ENCODE peak calls at places on chromosomes 7 and 10, in eight cellular contexts. One of them, this sample, is unnamed.

GRCh38 chr10:127033569-127034175 is 128.4 kb downstream of the DOCK1 start:
- DNase-seq in fibroblast of gingiva: no peak
- DNase-seq in mesendoderm: no peak
- DNase-seq in NT2/D1: no peak
- DNase-seq in NCI-H1092: no peak
- DNase-seq in glutamatergic neuron: no peak
- DNase-seq in pulmonary artery endothelial cell: no peak
- DNase-seq in WTC11: no peak
- DNase-seq in this sample: peak

GRCh38 chr10:77111611-77112550 is 525.7 kb downstream of the KCNMA1 start:
- DNase-seq in fibroblast of gingiva: peak
- DNase-seq in mesendoderm: peak
- DNase-seq in NT2/D1: peak
- DNase-seq in WTC11: no peak
- DNase-seq in glutamatergic neuron: no peak
- DNase-seq in NCI-H1092: no peak
- DNase-seq in pulmonary artery endothelial cell: no peak
- DNase-seq in this sample: peak

GRCh38 chr10:12455774-12456173 is 106.4 kb downstream of the CAMK1D start:
- DNase-seq in WTC11: no peak
- DNase-seq in mesendoderm: no peak
- DNase-seq in NT2/D1: no peak
- DNase-seq in pulmonary artery endothelial cell: no peak
- DNase-seq in fibroblast of gingiva: no peak
- DNase-seq in NCI-H1092: no peak
- DNase-seq in glutamatergic neuron: no peak
- DNase-seq in this sample: no peak

GRCh38 chr10:119758448-119758847 is 32.6 kb downstream of the INPP5F start:
- DNase-seq in mesendoderm: no peak
- DNase-seq in pulmonary artery endothelial cell: no peak
- DNase-seq in NT2/D1: no peak
- DNase-seq in fibroblast of gingiva: no peak
- DNase-seq in NCI-H1092: no peak
- DNase-seq in WTC11: no peak
- DNase-seq in glutamatergic neuron: no peak
- DNase-seq in this sample: no peak

GRCh38 chr10:61620511-61620910 is 42.2 kb upstream of the CABCOCO1 start:
- DNase-seq in NCI-H1092: no peak
- DNase-seq in NT2/D1: no peak
- DNase-seq in WTC11: no peak
- DNase-seq in glutamatergic neuron: no peak
- DNase-seq in pulmonary artery endothelial cell: no peak
- DNase-seq in fibroblast of gingiva: no peak
- DNase-seq in mesendoderm: no peak
- DNase-seq in this sample: no peak

GRCh38 chr7:36507868-36508440 is 118.3 kb downstream of the ANLN start:
- DNase-seq in glutamatergic neuron: no peak
- DNase-seq in NCI-H1092: no peak
- DNase-seq in pulmonary artery endothelial cell: no peak
- DNase-seq in NT2/D1: no peak
- DNase-seq in WTC11: no peak
- DNase-seq in mesendoderm: no peak
- DNase-seq in fibroblast of gingiva: no peak
- DNase-seq in this sample: peak

GRCh38 chr7:1706721-1707613 is 36.9 kb downstream of the ELFN1 start:
- DNase-seq in fibroblast of gingiva: no peak
- DNase-seq in glutamatergic neuron: no peak
- DNase-seq in WTC11: no peak
- DNase-seq in pulmonary artery endothelial cell: no peak
- DNase-seq in mesendoderm: no peak
- DNase-seq in NT2/D1: no peak
- DNase-seq in NCI-H1092: no peak
- DNase-seq in this sample: no peak

GRCh38 chr10:76176166-76176550 is 744.7 kb downstream of the LRMDA start:
- DNase-seq in NT2/D1: no peak
- DNase-seq in mesendoderm: no peak
- DNase-seq in WTC11: no peak
- DNase-seq in pulmonary artery endothelial cell: no peak
- DNase-seq in NCI-H1092: no peak
- DNase-seq in glutamatergic neuron: no peak
- DNase-seq in fibroblast of gingiva: no peak
- DNase-seq in this sample: no peak

GRCh38 chr10:24448351-24449009 is 239.5 kb downstream of the KIAA1217 start:
- DNase-seq in glutamatergic neuron: no peak
- DNase-seq in NT2/D1: no peak
- DNase-seq in NCI-H1092: no peak
- DNase-seq in mesendoderm: no peak
- DNase-seq in WTC11: no peak
- DNase-seq in fibroblast of gingiva: peak
- DNase-seq in pulmonary artery endothelial cell: peak
- DNase-seq in this sample: no peak

GRCh38 chr7:16129431-16130126 is 291.8 kb downstream of the CRPPA start:
- DNase-seq in NCI-H1092: no peak
- DNase-seq in NT2/D1: no peak
- DNase-seq in WTC11: no peak
- DNase-seq in glutamatergic neuron: no peak
- DNase-seq in pulmonary artery endothelial cell: no peak
- DNase-seq in mesendoderm: no peak
- DNase-seq in fibroblast of gingiva: peak
- DNase-seq in this sample: no peak

GRCh38 chr10:133326745-133327650 is 9.7 kb downstream of the CALY start:
- DNase-seq in glutamatergic neuron: no peak
- DNase-seq in NCI-H1092: no peak
- DNase-seq in fibroblast of gingiva: no peak
- DNase-seq in NT2/D1: no peak
- DNase-seq in pulmonary artery endothelial cell: no peak
- DNase-seq in WTC11: no peak
- DNase-seq in mesendoderm: no peak
- DNase-seq in this sample: no peak

GRCh38 chr7:38025815-38026214 is 105.4 kb downstream of the EPDR1 start:
- DNase-seq in fibroblast of gingiva: no peak
- DNase-seq in NT2/D1: no peak
- DNase-seq in mesendoderm: no peak
- DNase-seq in WTC11: no peak
- DNase-seq in glutamatergic neuron: no peak
- DNase-seq in NCI-H1092: no peak
- DNase-seq in pulmonary artery endothelial cell: no peak
- DNase-seq in this sample: no peak

GRCh38 chr10:102800601-102801335 is 36.4 kb downstream of the CYP17A1 start:
- DNase-seq in NT2/D1: no peak
- DNase-seq in mesendoderm: peak
- DNase-seq in WTC11: no peak
- DNase-seq in glutamatergic neuron: no peak
- DNase-seq in NCI-H1092: no peak
- DNase-seq in pulmonary artery endothelial cell: no peak
- DNase-seq in fibroblast of gingiva: no peak
- DNase-seq in this sample: no peak

GRCh38 chr10:103983367-103983911 is 16.5 kb downstream of the SLK start:
- DNase-seq in WTC11: no peak
- DNase-seq in pulmonary artery endothelial cell: no peak
- DNase-seq in mesendoderm: peak
- DNase-seq in NT2/D1: no peak
- DNase-seq in fibroblast of gingiva: no peak
- DNase-seq in glutamatergic neuron: no peak
- DNase-seq in NCI-H1092: no peak
- DNase-seq in this sample: peak

GRCh38 chr7:132077986-132078385 is 498.3 kb downstream of the PLXNA4 start:
- DNase-seq in NT2/D1: no peak
- DNase-seq in mesendoderm: no peak
- DNase-seq in fibroblast of gingiva: peak
- DNase-seq in WTC11: no peak
- DNase-seq in glutamatergic neuron: no peak
- DNase-seq in NCI-H1092: no peak
- DNase-seq in pulmonary artery endothelial cell: no peak
- DNase-seq in this sample: peak

GRCh38 chr7:43834463-43835251 is 34.7 kb downstream of the MRPS24 start:
- DNase-seq in mesendoderm: peak
- DNase-seq in glutamatergic neuron: no peak
- DNase-seq in pulmonary artery endothelial cell: no peak
- DNase-seq in WTC11: no peak
- DNase-seq in NT2/D1: no peak
- DNase-seq in NCI-H1092: no peak
- DNase-seq in fibroblast of gingiva: peak
- DNase-seq in this sample: no peak

GRCh38 chr7:122684504-122684903 is 14.4 kb downstream of the RNF133 start:
- DNase-seq in mesendoderm: no peak
- DNase-seq in glutamatergic neuron: no peak
- DNase-seq in NCI-H1092: no peak
- DNase-seq in WTC11: no peak
- DNase-seq in NT2/D1: no peak
- DNase-seq in pulmonary artery endothelial cell: no peak
- DNase-seq in fibroblast of gingiva: no peak
- DNase-seq in this sample: peak

GRCh38 chr10:85826377-85826776 is 540.2 kb downstream of the GRID1 start:
- DNase-seq in glutamatergic neuron: no peak
- DNase-seq in mesendoderm: no peak
- DNase-seq in fibroblast of gingiva: no peak
- DNase-seq in NCI-H1092: no peak
- DNase-seq in WTC11: no peak
- DNase-seq in NT2/D1: no peak
- DNase-seq in pulmonary artery endothelial cell: no peak
- DNase-seq in this sample: no peak

GRCh38 chr10:72597897-72598296 is 28.0 kb downstream of the MICU1 start:
- DNase-seq in WTC11: no peak
- DNase-seq in mesendoderm: no peak
- DNase-seq in NCI-H1092: no peak
- DNase-seq in glutamatergic neuron: no peak
- DNase-seq in fibroblast of gingiva: no peak
- DNase-seq in pulmonary artery endothelial cell: no peak
- DNase-seq in NT2/D1: no peak
- DNase-seq in this sample: no peak

GRCh38 chr10:132066186-132066585 is 440 bp downstream of the JAKMIP3 start:
- DNase-seq in glutamatergic neuron: no peak
- DNase-seq in mesendoderm: no peak
- DNase-seq in NCI-H1092: no peak
- DNase-seq in fibroblast of gingiva: no peak
- DNase-seq in NT2/D1: no peak
- DNase-seq in pulmonary artery endothelial cell: no peak
- DNase-seq in WTC11: no peak
- DNase-seq in this sample: no peak

This sample was measured in NCI-H82.